ENCODE peak calls at places on chromosomes 16 and 17, in five cellular contexts. T, I, A, R and E are unnamed samples.

GRCh38 chr16:30980959-30981358 is 4.0 kb upstream of the HSD3B7 start:
- DNase-seq in T (no peak), I (no peak), A (no peak), R (no peak), E (no peak)

GRCh38 chr17:36705651-36706436 is 104.5 kb downstream of the MRM1 start:
- DNase-seq in T (peak), I (peak), A (peak), R (peak), E (no peak)

GRCh38 chr17:50425682-50426471 is at the start of gene ACSF2:
- DNase-seq in T (peak), I (peak), A (peak), R (peak), E (peak)

GRCh38 chr17:74852237-74853047 is 7.2 kb downstream of the GRIN2C start:
- DNase-seq in T (peak), I (peak), A (peak), R (peak), E (peak)

GRCh38 chr17:49407981-49408501 is 6.6 kb downstream of the PHB1 start:
- DNase-seq in T (peak), I (peak), A (peak), R (peak), E (peak)

GRCh38 chr16:76970087-76970744 is 220.8 kb upstream of the MON1B start:
- DNase-seq in T (no peak), I (no peak), A (no peak), R (no peak), E (no peak)

GRCh38 chr17:29138991-29139682 is 41.1 kb downstream of the MYO18A start:
- DNase-seq in T (no peak), I (no peak), A (no peak), R (no peak), E (no peak)

GRCh38 chr17:39736319-39737165 is 1.2 kb upstream of the GRB7 start:
- DNase-seq in T (no peak), I (peak), A (peak), R (peak), E (no peak)

GRCh38 chr17:9138161-9138717 is 116.9 kb downstream of the NTN1 start:
- DNase-seq in T (no peak), I (no peak), A (no peak), R (no peak), E (no peak)

GRCh38 chr17:16444258-16444886 is 29.0 kb downstream of the TRPV2 start:
- DNase-seq in T (no peak), I (no peak), A (no peak), R (peak), E (no peak)

GRCh38 chr17:64174686-64175456 is 44.9 kb upstream of the ERN1 start:
- DNase-seq in T (no peak), I (no peak), A (no peak), R (no peak), E (no peak)

GRCh38 chr16:50154369-50154947 is 1.4 kb downstream of the TENT4B start:
- DNase-seq in T (no peak), I (peak), A (no peak), R (peak), E (no peak)

GRCh38 chr17:7515912-7516610 is 31.9 kb downstream of the POLR2A start:
- DNase-seq in T (no peak), I (no peak), A (peak), R (no peak), E (no peak)

GRCh38 chr17:42058018-42058417 is 7.6 kb upstream of the C17orf113 start:
- DNase-seq in T (no peak), I (no peak), A (no peak), R (no peak), E (no peak)

GRCh38 chr17:50682441-50682840 is 25.3 kb downstream of the ANKRD40 start:
- DNase-seq in T (no peak), I (no peak), A (no peak), R (no peak), E (no peak)

GRCh38 chr17:43521389-43521788 is 24.8 kb downstream of the ETV4 start:
- DNase-seq in T (no peak), I (no peak), A (no peak), R (no peak), E (no peak)

GRCh38 chr16:22652463-22652845 is 141.8 kb downstream of the NPIPB5 start:
- DNase-seq in T (no peak), I (no peak), A (no peak), R (no peak), E (no peak)

GRCh38 chr16:46620265-46621005 is 744 bp downstream of the SHCBP1 start:
- DNase-seq in T (no peak), I (no peak), A (no peak), R (peak), E (no peak)

GRCh38 chr16:50323335-50324011 is 45.3 kb downstream of the BRD7 start:
- DNase-seq in T (no peak), I (no peak), A (peak), R (peak), E (no peak)

GRCh38 chr16:89107209-89107582 is 13.5 kb downstream of the ACSF3 start:
- DNase-seq in T (no peak), I (no peak), A (no peak), R (no peak), E (no peak)

GRCh38 chr16:1626327-1626726 is 14.2 kb downstream of the CRAMP1 start:
- DNase-seq in T (no peak), I (no peak), A (no peak), R (no peak), E (no peak)

GRCh38 chr16:19882641-19883040 is 2.0 kb downstream of the GPRC5B start:
- DNase-seq in T (no peak), I (peak), A (no peak), R (no peak), E (no peak)

GRCh38 chr17:76500074-76500744 is 1.0 kb downstream of the RHBDF2 start:
- DNase-seq in T (no peak), I (no peak), A (no peak), R (no peak), E (no peak)

GRCh38 chr17:76498886-76499667 is 2.1 kb downstream of the RHBDF2 start:
- DNase-seq in T (no peak), I (no peak), A (peak), R (no peak), E (no peak)

GRCh38 chr17:76496464-76496863 is 4.8 kb downstream of the RHBDF2 start:
- DNase-seq in T (no peak), I (no peak), A (no peak), R (no peak), E (no peak)

GRCh38 chr17:76497699-76497978 is 3.6 kb downstream of the RHBDF2 start:
- DNase-seq in T (no peak), I (no peak), A (no peak), R (no peak), E (no peak)

DNA sequence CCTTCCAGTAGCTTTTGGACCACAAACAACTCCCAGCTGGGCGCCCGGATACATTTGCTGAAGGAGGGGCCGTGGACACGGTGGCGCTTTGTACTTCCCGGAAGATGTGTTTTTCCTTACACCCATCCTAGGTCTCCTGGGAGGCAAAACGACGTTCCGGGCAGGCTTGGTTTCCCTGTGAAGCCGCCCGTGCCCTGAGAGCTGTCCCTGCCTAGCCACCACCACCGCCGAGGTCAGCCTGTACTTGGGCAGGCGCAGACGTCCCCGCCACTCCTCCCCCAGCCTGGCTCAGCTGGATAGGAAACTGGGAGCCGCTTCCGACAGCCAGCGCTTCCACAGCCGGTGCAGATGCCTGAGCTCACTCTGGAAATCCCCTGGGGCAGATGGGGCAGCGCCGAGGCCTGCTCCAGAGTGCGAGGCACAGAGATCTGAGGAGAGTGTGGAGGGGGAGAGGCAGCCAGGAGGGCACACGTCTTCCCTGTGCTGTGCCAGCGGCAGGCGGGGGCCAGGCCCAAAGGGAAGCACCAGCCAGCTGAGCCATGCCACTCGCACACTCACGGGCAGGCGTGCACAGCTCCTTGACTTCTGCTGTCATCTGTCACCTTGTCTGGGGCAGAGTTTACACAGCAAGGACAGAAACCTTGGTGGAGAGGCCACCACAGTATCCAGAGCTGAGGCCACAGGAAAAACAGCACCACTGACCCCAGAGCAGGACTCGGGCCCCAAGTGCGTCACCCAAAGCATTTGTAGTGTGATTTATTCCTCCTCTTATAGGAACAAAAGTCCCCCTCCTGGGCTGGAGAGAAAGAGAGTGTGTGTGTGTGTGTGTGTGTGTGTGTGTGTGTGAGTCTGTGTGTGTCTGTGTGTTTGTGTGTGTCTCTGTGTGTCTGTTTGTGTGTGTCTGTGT is 3.0 kb downstream of the RHBDF2 start:
- DNase-seq in T (peak), I (peak), A (peak), R (no peak), E (no peak)
- TF ChIP-seq CREB1 in T (no peak), I (no peak), A (no peak), R (no peak), E (no peak)

GRCh38 chr17:57521606-57522435 is 223.3 kb downstream of the CCDC182 start:
- DNase-seq in T (no peak), I (no peak), A (no peak), R (no peak), E (no peak)

GRCh38 chr17:57527437-57528083 is 217.5 kb downstream of the CCDC182 start:
- DNase-seq in T (no peak), I (peak), A (no peak), R (no peak), E (no peak)

GRCh38 chr17:57524790-57525543 is 220.1 kb downstream of the CCDC182 start:
- DNase-seq in T (no peak), I (no peak), A (peak), R (no peak), E (no peak)

GRCh38 chr17:57522436-57523005 is 222.6 kb downstream of the CCDC182 start:
- DNase-seq in T (no peak), I (no peak), A (no peak), R (no peak), E (no peak)

DNA sequence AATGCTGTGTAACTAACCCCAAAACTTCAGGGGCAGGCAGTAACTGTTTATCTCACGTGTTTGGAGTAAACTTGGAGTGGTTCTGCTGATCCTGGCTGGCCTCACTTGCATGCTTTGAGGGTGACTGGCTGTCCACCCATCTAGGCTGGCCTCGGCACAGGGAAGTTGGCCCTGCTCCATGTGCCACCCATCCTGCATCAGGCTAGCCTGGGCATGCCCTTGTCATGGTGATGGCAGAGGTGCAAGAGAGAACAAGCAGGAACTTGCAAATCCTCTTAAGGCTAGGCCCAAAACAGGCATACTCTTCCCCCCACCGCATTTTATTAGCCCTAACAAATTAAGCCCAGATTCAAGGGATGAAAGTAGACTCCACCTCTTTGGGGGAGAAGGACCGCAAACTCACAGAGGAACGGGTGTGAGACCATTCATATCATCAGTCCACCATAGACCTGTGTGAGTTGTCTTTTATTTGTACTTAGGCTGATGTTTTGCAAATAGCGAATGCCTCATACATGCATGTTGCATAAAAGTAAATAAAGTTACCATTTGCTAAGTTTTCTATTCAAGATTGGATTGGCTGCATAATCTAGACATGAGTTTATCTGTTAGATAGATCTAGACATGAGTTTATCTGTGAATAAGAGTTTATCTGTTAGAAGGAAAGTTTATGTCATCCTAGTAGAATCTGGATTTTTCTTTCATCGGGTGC is 221.0 kb downstream of the CCDC182 start:
- DNase-seq in T (no peak), I (no peak), A (no peak), R (no peak), E (no peak)
- TF ChIP-seq CREB1 in T (no peak), I (no peak), A (no peak), R (no peak), E (no peak)

GRCh38 chr17:58487589-58488427 is at the start of gene HSF5:
- DNase-seq in T (peak), I (peak), A (no peak), R (no peak), E (peak)
- TF ChIP-seq CREB1 in T (no peak), I (peak), A (no peak), R (no peak), E (no peak)

GRCh38 chr17:4986951-4987766 is at the start of gene CAMTA2:
- DNase-seq in T (peak), I (peak), A (peak), R (peak), E (no peak)
- TF ChIP-seq CREB1 in T (no peak), I (peak), A (peak), R (peak), E (peak)

DNA sequence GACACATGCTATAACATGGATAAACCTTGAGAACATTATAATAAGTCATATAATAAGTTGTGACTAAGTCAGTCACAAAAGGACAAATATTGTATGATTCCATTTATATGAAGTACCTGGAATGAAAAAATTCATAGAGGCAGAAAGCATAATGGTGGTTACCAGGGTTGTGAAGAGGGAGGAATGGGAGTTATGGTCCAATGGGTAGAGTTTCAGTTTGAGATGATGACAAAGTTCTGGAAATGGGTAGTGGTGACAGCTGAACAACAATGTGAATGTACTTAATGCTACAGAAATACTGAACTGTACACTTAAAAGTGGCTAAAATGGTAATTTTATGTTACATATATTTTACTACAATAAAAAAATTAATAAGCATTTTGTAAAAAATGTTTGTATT is 49.7 kb downstream of the MYO1D start:
- DNase-seq in T (no peak), I (no peak), A (no peak), R (no peak), E (no peak)
- TF ChIP-seq CREB1 in T (no peak), I (no peak), A (no peak), R (no peak), E (no peak)

DNA sequence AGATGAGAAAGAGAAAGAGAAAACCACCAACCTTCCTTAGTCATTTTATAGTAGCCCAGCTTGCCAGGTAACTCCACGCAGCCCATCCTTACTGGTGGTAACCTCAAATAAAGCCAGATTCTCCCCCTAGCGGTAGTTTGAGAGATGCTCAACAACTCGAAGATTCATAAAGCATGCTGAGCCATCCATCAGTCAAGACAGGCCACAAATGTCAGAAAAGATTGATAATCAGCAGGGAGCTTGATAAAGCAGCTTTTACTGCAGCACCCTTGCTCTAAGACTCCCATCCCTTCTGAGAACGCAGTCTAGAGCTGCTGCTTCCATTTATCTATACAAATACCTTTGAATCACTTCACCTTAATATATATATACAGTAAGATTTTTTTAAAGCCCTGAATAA is 451.5 kb upstream of the HSBP1 start:
- DNase-seq in T (peak), I (peak), A (peak), R (peak), E (no peak)
- TF ChIP-seq CREB1 in T (no peak), I (no peak), A (no peak), R (no peak), E (no peak)

GRCh38 chr17:44871546-44871945 is 23.9 kb downstream of the HIGD1B start:
- DNase-seq in T (no peak), I (no peak), A (no peak), R (no peak), E (no peak)

GRCh38 chr17:44878627-44879221 is 20.5 kb downstream of the EFTUD2 start:
- DNase-seq in T (no peak), I (peak), A (peak), R (peak), E (no peak)

GRCh38 chr17:44872131-44872768 is 24.6 kb downstream of the HIGD1B start:
- DNase-seq in T (no peak), I (no peak), A (no peak), R (no peak), E (no peak)

GRCh38 chr17:44877121-44877520 is 22.1 kb downstream of the EFTUD2 start:
- DNase-seq in T (no peak), I (no peak), A (no peak), R (no peak), E (no peak)

GRCh38 chr17:44875761-44876160 is 23.5 kb downstream of the EFTUD2 start:
- DNase-seq in T (no peak), I (no peak), A (no peak), R (no peak), E (no peak)
- TF ChIP-seq CREB1 in T (no peak), I (no peak), A (no peak), R (no peak), E (no peak)

GRCh38 chr16:12340151-12340733 is 363.7 kb downstream of the SNX29 start:
- DNase-seq in T (peak), I (peak), A (peak), R (peak), E (no peak)
- TF ChIP-seq CREB1 in T (no peak), I (no peak), A (no peak), R (no peak), E (peak)

GRCh38 chr16:66359811-66360608 is 6.5 kb upstream of the CDH5 start:
- DNase-seq in T (no peak), I (no peak), A (no peak), R (no peak), E (no peak)
- TF ChIP-seq CREB1 in T (no peak), I (no peak), A (no peak), R (no peak), E (no peak)

GRCh38 chr16:74320707-74321106 is 24.1 kb downstream of the PSMD7 start:
- DNase-seq in T (no peak), I (no peak), A (no peak), R (no peak), E (no peak)
- TF ChIP-seq CREB1 in T (no peak), I (no peak), A (no peak), R (no peak), E (no peak)